ENCODE peak calls at places on chromosomes 5 and 9, in ten cellular contexts. J, V, G, A, U, B, K, H, M and X are unnamed samples.

GRCh38 chr9:119801311-119801710 is 432.1 kb upstream of the BRINP1 start:
- DNase-seq in J (no peak), V (no peak), G (no peak), A (peak), U (no peak), B (no peak), K (no peak), H (no peak), M (peak), X (no peak)

GRCh38 chr5:159336586-159337290 is 6.5 kb upstream of the IL12B start:
- DNase-seq in J (no peak), V (no peak), G (no peak), A (no peak), U (no peak), B (no peak), K (no peak), H (no peak), M (no peak), X (no peak)

GRCh38 chr5:153755913-153756500 is 265.5 kb downstream of the GRIA1 start:
- DNase-seq in J (no peak), V (no peak), G (no peak), A (peak), U (no peak), B (no peak), K (no peak), H (no peak), M (no peak), X (no peak)

GRCh38 chr9:91037511-91038482 is 236.2 kb downstream of the SYK start:
- DNase-seq in J (no peak), V (no peak), G (peak), A (peak), U (no peak), B (no peak), K (peak), H (peak), M (peak), X (no peak)

GRCh38 chr5:165579911-165580310 is 2074.5 kb downstream of the MAT2B start:
- DNase-seq in J (no peak), V (no peak), G (no peak), A (no peak), U (no peak), B (no peak), K (no peak), H (no peak), M (no peak), X (no peak)

GRCh38 chr5:90612930-90613329 is 54.3 kb downstream of the ADGRV1 start:
- DNase-seq in J (peak), V (no peak), G (no peak), A (no peak), U (no peak), B (no peak), K (no peak), H (no peak), M (no peak), X (peak)

GRCh38 chr5:170469414-170469813 is 34.4 kb upstream of the KCNIP1 start:
- DNase-seq in J (no peak), V (no peak), G (no peak), A (no peak), U (no peak), B (no peak), K (no peak), H (no peak), M (no peak), X (no peak)

GRCh38 chr5:94268226-94268625 is 350.2 kb downstream of the KIAA0825 start:
- DNase-seq in J (no peak), V (no peak), G (no peak), A (no peak), U (no peak), B (no peak), K (no peak), H (no peak), M (no peak), X (no peak)

GRCh38 chr9:89787595-89787994 is 182.8 kb downstream of the GADD45G start:
- DNase-seq in J (no peak), V (no peak), G (no peak), A (no peak), U (no peak), B (no peak), K (no peak), H (no peak), M (no peak), X (no peak)

GRCh38 chr9:90881648-90882047 is 80.0 kb downstream of the SYK start:
- DNase-seq in J (peak), V (no peak), G (no peak), A (no peak), U (no peak), B (peak), K (no peak), H (no peak), M (no peak), X (peak)

GRCh38 chr5:146565764-146566163 is 49.8 kb upstream of the GPR151 start:
- DNase-seq in J (peak), V (peak), G (peak), A (peak), U (no peak), B (peak), K (peak), H (peak), M (peak), X (peak)
- TF ChIP-seq CTCF in J (peak), V (peak), G (peak), A (peak), U (peak), B (peak), K (peak), H (peak), M (peak), X (peak)

GRCh38 chr5:114360816-114361723 is 800 bp upstream of the KCNN2 start:
- DNase-seq in J (peak), V (peak), G (no peak), A (no peak), U (peak), B (peak), K (peak), H (no peak), M (no peak), X (peak)
- TF ChIP-seq CTCF in J (peak), V (no peak), G (no peak), A (no peak), U (no peak), B (peak), K (peak), H (no peak), M (no peak), X (peak)

GRCh38 chr9:123846966-123847365 is 83.0 kb downstream of the DENND1A start:
- DNase-seq in J (no peak), V (no peak), G (no peak), A (no peak), U (no peak), B (no peak), K (no peak), H (no peak), M (no peak), X (no peak)

GRCh38 chr9:123848447-123849085 is 81.4 kb downstream of the DENND1A start:
- DNase-seq in J (no peak), V (no peak), G (no peak), A (no peak), U (no peak), B (no peak), K (no peak), H (no peak), M (no peak), X (no peak)

DNA sequence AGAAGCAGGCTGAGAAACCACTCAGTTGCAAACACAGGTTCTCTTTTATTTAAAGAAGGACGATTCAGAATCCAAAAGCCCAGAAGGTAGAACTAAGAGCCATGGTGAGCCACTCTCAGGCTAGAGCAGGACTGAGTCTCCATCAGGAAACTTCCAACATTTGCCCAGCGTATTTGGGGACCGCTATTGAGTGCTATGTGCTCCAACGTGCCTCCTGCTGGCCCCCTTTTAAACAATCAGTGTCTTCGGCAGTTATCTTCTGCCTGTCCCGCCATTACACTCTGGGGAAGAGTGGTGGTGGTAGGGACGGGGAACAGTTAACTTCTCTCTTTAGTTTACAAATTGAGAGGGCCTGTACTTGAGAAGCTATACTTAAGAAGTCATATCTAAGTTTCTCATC is 78.1 kb downstream of the DENND1A start:
- DNase-seq in J (no peak), V (peak), G (no peak), A (no peak), U (no peak), B (no peak), K (no peak), H (no peak), M (no peak), X (no peak)
- TF ChIP-seq CTCF in J (no peak), V (no peak), G (no peak), A (no peak), U (no peak), B (no peak), K (no peak), H (no peak), M (no peak), X (no peak)

GRCh38 chr5:120327180-120327579 is 136.9 kb upstream of the PRR16 start:
- DNase-seq in J (no peak), V (no peak), G (peak), A (no peak), U (no peak), B (no peak), K (no peak), H (no peak), M (peak), X (no peak)
- TF ChIP-seq CTCF in J (no peak), V (no peak), G (peak), A (peak), U (no peak), B (no peak), K (peak), H (peak), M (peak), X (no peak)

GRCh38 chr5:82717734-82718133 is 359.5 kb downstream of the TMEM167A start:
- DNase-seq in J (no peak), V (no peak), G (no peak), A (no peak), U (no peak), B (no peak), K (no peak), H (no peak), M (no peak), X (no peak)
- TF ChIP-seq CTCF in J (no peak), V (no peak), G (no peak), A (no peak), U (no peak), B (no peak), K (no peak), H (no peak), M (no peak), X (no peak)

GRCh38 chr5:125412561-125413535 is 666.4 kb upstream of the ZNF608 start:
- DNase-seq in J (peak), V (peak), G (peak), A (peak), U (peak), B (no peak), K (peak), H (peak), M (peak), X (peak)
- TF ChIP-seq CTCF in J (peak), V (no peak), G (peak), A (peak), U (no peak), B (no peak), K (peak), H (peak), M (peak), X (peak)

GRCh38 chr5:139439013-139439903 is at the start of gene DNAJC18:
- DNase-seq in J (peak), V (peak), G (peak), A (peak), U (peak), B (peak), K (peak), H (peak), M (peak), X (peak)
- TF ChIP-seq CTCF in J (no peak), V (no peak), G (no peak), A (no peak), U (peak), B (no peak), K (no peak), H (no peak), M (no peak), X (no peak)

DNA sequence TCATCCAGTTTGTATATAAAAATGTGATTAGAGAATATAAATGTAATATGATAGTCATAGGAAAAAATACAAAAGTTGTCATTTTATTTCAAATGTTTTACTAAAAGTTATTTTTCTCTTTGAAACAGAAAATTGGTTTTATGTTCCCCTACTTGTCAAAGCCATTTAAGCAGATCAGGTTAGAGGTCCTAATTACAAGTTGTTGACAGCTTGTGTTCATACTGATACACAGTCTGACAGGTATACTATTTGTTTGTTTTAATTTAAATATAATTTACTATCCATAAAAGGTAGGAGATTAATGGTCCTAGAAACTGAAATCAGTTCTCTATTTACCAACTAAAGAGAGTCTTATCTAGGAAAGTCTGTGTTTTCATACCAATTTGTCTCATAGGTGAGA is 250.4 kb upstream of the TMEM161B start:
- DNase-seq in J (no peak), V (no peak), G (no peak), A (no peak), U (no peak), B (no peak), K (no peak), H (no peak), M (no peak), X (no peak)
- TF ChIP-seq CTCF in J (no peak), V (no peak), G (no peak), A (no peak), U (no peak), B (no peak), K (no peak), H (no peak), M (no peak), X (no peak)

GRCh38 chr9:27726244-27727141 is 153.2 kb upstream of the C9orf72 start:
- DNase-seq in J (peak), V (peak), G (peak), A (peak), U (no peak), B (peak), K (peak), H (peak), M (peak), X (peak)
- TF ChIP-seq CTCF in J (peak), V (peak), G (peak), A (peak), U (peak), B (peak), K (peak), H (peak), M (peak), X (peak)